ENCODE peak calls at places on chromosome 18, in five cellular contexts. W is endothelial cell of umbilical vein, U is K562, S is HepG2, G is H1. L is an unnamed sample.
A peak's percentile ranks its signal among the peaks of the same experiment; 100 is the strongest.

GRCh38 chr18:11148655-11149440 is 521 bp downstream of the PIEZO2 start:
- DNase-seq in W (no peak), U (no peak), S (no peak), G (no peak), L (peak; percentile 38)

GRCh38 chr18:58267493-58267892 is 223.5 kb downstream of the NEDD4L start:
- DNase-seq in W (no peak), U (no peak), S (no peak), G (no peak), L (no peak)

GRCh38 chr18:48412339-48412929 is 3.3 kb upstream of the ZBTB7C start:
- DNase-seq in W (peak; percentile 28), U (peak; percentile 27), S (peak; percentile 56), G (no peak), L (peak; percentile 54)

GRCh38 chr18:36559458-36559857 is 261.9 kb downstream of the FHOD3 start:
- DNase-seq in W (no peak), U (no peak), S (no peak), G (no peak), L (no peak)

GRCh38 chr18:57640749-57641148 is 19.1 kb upstream of the NARS1 start:
- DNase-seq in W (no peak), U (no peak), S (no peak), G (no peak), L (no peak)

GRCh38 chr18:23401400-23402347 is 51.4 kb upstream of the RIOK3 start:
- DNase-seq in W (peak; percentile 97), U (no peak), S (peak; percentile 81), G (no peak), L (peak; percentile 50)

GRCh38 chr18:28963481-28963880 is 786.6 kb upstream of the CDH2 start:
- DNase-seq in W (no peak), U (no peak), S (no peak), G (no peak), L (no peak)

GRCh38 chr18:21054252-21054821 is 57.3 kb downstream of the ROCK1 start:
- DNase-seq in W (no peak), U (no peak), S (no peak), G (no peak), L (no peak)

GRCh38 chr18:74113711-74114110 is 33.9 kb downstream of the FBXO15 start:
- DNase-seq in W (no peak), U (no peak), S (no peak), G (no peak), L (no peak)

GRCh38 chr18:22558945-22559385 is 141.2 kb upstream of the CTAGE1 start:
- DNase-seq in W (peak; percentile 91), U (peak; percentile 85), S (peak; percentile 31), G (no peak), L (peak; percentile 12)

GRCh38 chr18:3213231-3214059 is 6.3 kb downstream of the MYOM1 start:
- DNase-seq in W (peak; percentile 10), U (peak; percentile 56), S (no peak), G (no peak), L (no peak)

GRCh38 chr18:48164096-48164475 is 233.6 kb upstream of the SMAD2 start:
- DNase-seq in W (no peak), U (no peak), S (no peak), G (no peak), L (no peak)

GRCh38 chr18:45771587-45771986 is 47.6 kb downstream of the SLC14A1 start:
- DNase-seq in W (no peak), U (no peak), S (no peak), G (no peak), L (no peak)

GRCh38 chr18:32610116-32610630 is 139.5 kb upstream of the GAREM1 start:
- DNase-seq in W (no peak), U (no peak), S (no peak), G (no peak), L (no peak)

GRCh38 chr18:70301667-70302066 is 12.8 kb downstream of the SOCS6 start:
- DNase-seq in W (no peak), U (no peak), S (no peak), G (no peak), L (no peak)

GRCh38 chr18:48904086-48904485 is 46.7 kb downstream of the SMAD7 start:
- DNase-seq in W (peak; percentile 13), U (no peak), S (no peak), G (no peak), L (no peak)

GRCh38 chr18:26993568-26993967 is 128.1 kb upstream of the AQP4 start:
- DNase-seq in W (no peak), U (no peak), S (no peak), G (no peak), L (no peak)
- TF ChIP-seq JUN in W (no peak), U (no peak), S (no peak), G (no peak), L (no peak)

GRCh38 chr18:7358989-7359726 is 128.3 kb downstream of the LRRC30 start:
- DNase-seq in W (no peak), U (no peak), S (no peak), G (no peak), L (no peak)
- TF ChIP-seq JUN in W (no peak), U (no peak), S (no peak), G (no peak), L (no peak)

GRCh38 chr18:5895300-5895885 is at the start of gene TMEM200C:
- DNase-seq in W (no peak), U (no peak), S (no peak), G (no peak), L (peak; percentile 57)

GRCh38 chr18:5894613-5895299 is 566 bp downstream of the TMEM200C start:
- DNase-seq in W (no peak), U (no peak), S (no peak), G (no peak), L (peak; percentile 51)

GRCh38 chr18:5892772-5893431 is 2.4 kb downstream of the TMEM200C start:
- DNase-seq in W (no peak), U (no peak), S (no peak), G (no peak), L (no peak)

GRCh38 chr18:5895886-5896740 is 791 bp upstream of the TMEM200C start:
- DNase-seq in W (no peak), U (no peak), S (no peak), G (no peak), L (peak; percentile 76)

DNA sequence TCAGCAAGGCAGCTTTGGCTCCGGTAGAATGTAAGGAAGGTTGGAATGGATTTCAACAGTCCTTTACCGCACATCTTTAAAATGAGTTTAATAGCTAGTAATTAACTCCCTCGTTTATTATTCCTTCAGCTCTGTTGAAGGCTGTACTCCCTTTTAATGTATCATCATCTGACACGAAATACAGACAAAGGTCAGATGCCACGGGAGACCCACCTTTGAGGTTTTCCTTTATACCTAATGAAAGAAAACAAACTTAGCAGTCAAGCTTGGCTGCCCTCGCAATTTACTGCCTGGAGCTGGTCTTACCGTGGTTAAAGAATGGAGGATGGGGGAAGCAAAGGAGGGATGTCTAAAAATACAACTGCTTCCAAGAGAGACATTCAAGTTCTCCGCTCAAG is 1.1 kb downstream of the TMEM200C start:
- DNase-seq in W (no peak), U (no peak), S (no peak), G (no peak), L (no peak)
- TF ChIP-seq JUN in W (no peak), U (no peak), S (no peak), G (no peak), L (no peak)

DNA sequence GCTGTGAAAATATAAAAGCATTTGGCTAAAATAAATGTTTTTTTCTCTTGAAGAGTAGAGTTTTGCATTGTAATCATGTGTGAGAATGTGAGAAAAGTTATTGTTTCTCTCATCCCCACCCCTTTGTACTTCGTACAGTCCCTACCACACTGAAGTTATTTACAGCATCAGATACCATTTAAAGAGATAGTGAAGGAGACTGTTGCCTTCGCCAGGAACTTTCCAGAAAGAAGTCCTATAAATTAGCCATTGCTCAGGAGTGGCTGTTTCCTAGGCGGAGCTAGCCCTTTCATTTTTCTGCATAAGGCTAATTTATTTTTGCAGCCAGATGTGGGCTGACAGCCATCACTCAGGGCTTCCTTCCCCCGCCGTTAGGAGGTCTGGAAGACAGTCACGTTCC is 16.9 kb downstream of the TSHZ1 start:
- DNase-seq in W (no peak), U (no peak), S (no peak), G (no peak), L (no peak)
- TF ChIP-seq JUN in W (no peak), U (no peak), S (no peak), G (no peak), L (no peak)

GRCh38 chr18:77108001-77108692 is 24.4 kb downstream of the MBP start:
- DNase-seq in W (no peak), U (no peak), S (no peak), G (no peak), L (no peak)
- TF ChIP-seq JUN in W (no peak), U (no peak), S (no peak), G (no peak), L (no peak)

GRCh38 chr18:41266616-41267015 is 688.4 kb upstream of the PIK3C3 start:
- DNase-seq in W (no peak), U (no peak), S (no peak), G (no peak), L (no peak)

GRCh38 chr18:41268271-41268670 is 686.8 kb upstream of the PIK3C3 start:
- DNase-seq in W (no peak), U (no peak), S (no peak), G (no peak), L (no peak)

GRCh38 chr18:41266214-41266613 is 688.8 kb upstream of the PIK3C3 start:
- DNase-seq in W (no peak), U (no peak), S (no peak), G (no peak), L (no peak)

GRCh38 chr18:41262688-41263087 is 692.3 kb upstream of the PIK3C3 start:
- DNase-seq in W (no peak), U (no peak), S (no peak), G (no peak), L (no peak)

DNA sequence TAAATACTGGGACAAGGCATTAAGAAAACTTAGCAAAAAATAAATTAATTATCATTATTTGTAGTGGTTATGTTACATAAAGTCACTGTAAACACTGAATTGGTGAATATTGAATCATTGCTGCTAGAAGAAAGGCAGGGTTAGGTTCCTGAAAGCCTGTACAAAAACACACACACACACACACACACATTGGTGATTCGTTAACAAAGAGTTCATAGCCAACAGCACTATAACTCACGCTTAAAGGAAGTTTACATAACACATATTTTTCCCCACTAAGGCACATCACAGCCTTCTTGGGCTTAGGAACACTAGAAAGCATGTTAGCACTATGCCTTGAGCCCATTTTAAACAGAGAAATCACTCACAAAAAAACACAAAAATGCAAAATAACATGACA is 690.0 kb upstream of the PIK3C3 start:
- DNase-seq in W (peak; percentile 34), U (no peak), S (no peak), G (no peak), L (no peak)
- TF ChIP-seq JUN in W (no peak), U (no peak), S (no peak), G (no peak), L (no peak)

GRCh38 chr18:13700153-13700552 is 26.2 kb downstream of the FAM210A start:
- DNase-seq in W (no peak), U (no peak), S (no peak), G (no peak), L (no peak)

DNA sequence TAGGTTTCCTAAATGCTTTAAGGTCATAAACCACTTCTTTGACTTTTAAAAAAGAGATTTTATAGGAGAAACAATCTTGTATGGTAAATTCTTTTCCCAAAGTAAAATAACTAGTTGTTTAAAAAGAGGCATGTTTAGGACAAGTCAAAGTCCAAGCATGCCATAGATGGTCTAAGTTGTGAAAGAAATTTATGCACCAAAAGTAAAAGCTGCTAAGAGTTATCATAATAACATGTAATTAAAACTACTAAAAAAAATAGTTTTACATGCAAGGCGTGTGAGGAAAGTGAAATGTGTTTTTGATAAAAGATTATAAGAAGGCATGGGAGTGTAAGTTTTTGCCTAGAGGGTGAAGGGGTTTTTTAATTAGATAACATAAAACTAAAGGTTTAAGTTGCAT is 22.5 kb downstream of the FAM210A start:
- DNase-seq in W (no peak), U (no peak), S (peak; percentile 13), G (no peak), L (no peak)
- TF ChIP-seq JUN in W (no peak), U (no peak), S (no peak), G (no peak), L (no peak)